ENCODE peak calls at places on chromosomes 16 and 17, in seven cellular contexts. Z is Jurkat, Clone E6-1; O is stimulated activated CD4-positive, alpha-beta T cell treated with anti-CD3 and anti-CD28 coated beads, TNF-alpha, amount 100 ng/mL, for 1 hour; R is DMS153; W is KG1; T is SK-N-DZ; G is activated CD8-positive, alpha-beta T cell treated with anti-CD3 and anti-CD28 coated beads, Interleukin-2, amount 10 ng/mL, durations not matched to agents 7 days and 5 days. P is an unnamed sample.

GRCh38 chr17:66662496-66662895 is 172.4 kb upstream of the CACNG5 start:
- DNase-seq in T (no peak), O (no peak), R (no peak), G (no peak), W (no peak), Z (no peak), P (no peak)

GRCh38 chr17:75764711-75765421 is at the start of gene GALK1:
- DNase-seq in Z (no peak), R (peak; percentile 39), G (peak; percentile 80), T (peak; percentile 72), O (peak; percentile 59), W (no peak), P (peak; percentile 86)

GRCh38 chr17:44002141-44002848 is 2.1 kb upstream of the NAGS start:
- DNase-seq in Z (no peak), O (no peak), G (no peak), T (no peak), W (no peak), R (no peak), P (no peak)

GRCh38 chr16:57240872-57241271 is 4.2 kb upstream of the ARL2BP start:
- DNase-seq in Z (no peak), W (no peak), R (no peak), G (no peak), T (no peak), O (no peak), P (no peak)

GRCh38 chr17:1709971-1710806 is at the start of gene TLCD2:
- DNase-seq in T (no peak), Z (no peak), G (no peak), O (no peak), W (no peak), R (no peak), P (peak; percentile 89)

GRCh38 chr17:65231662-65232335 is 94.6 kb downstream of the RGS9 start:
- DNase-seq in T (peak; percentile 72), R (peak; percentile 42), Z (peak; percentile 55), G (peak; percentile 76), O (no peak), W (peak; percentile 54), P (peak; percentile 37)

GRCh38 chr16:26697826-26698225 is 368.9 kb upstream of the C16orf82 start:
- DNase-seq in Z (no peak), R (no peak), T (no peak), W (no peak), O (no peak), G (no peak), P (no peak)

GRCh38 chr17:40218740-40219072 is 398 bp upstream of the WIPF2 start:
- DNase-seq in O (peak; percentile 36), R (peak; percentile 65), Z (peak; percentile 32), W (no peak), G (peak; percentile 87), T (peak; percentile 86), P (peak; percentile 72)

GRCh38 chr17:1107777-1108559 is 71.8 kb downstream of the ABR start:
- DNase-seq in Z (no peak), W (no peak), G (peak; percentile 35), T (no peak), O (no peak), R (no peak), P (peak; percentile 48)

GRCh38 chr17:60392845-60393702 is 1.1 kb upstream of the USP32 start:
- DNase-seq in T (no peak), G (peak; percentile 44), Z (peak; percentile 48), O (peak; percentile 4), R (peak; percentile 52), W (no peak), P (peak; percentile 28)

GRCh38 chr17:73528679-73529078 is 115.6 kb downstream of the SDK2 start:
- DNase-seq in W (no peak), T (no peak), G (no peak), O (no peak), Z (no peak), R (no peak), P (no peak)

GRCh38 chr16:67260426-67261063 is 11.8 kb downstream of the SLC9A5 start:
- DNase-seq in O (no peak), Z (no peak), T (peak; percentile 72), R (peak; percentile 11), W (peak; percentile 27), G (peak; percentile 51), P (no peak)

GRCh38 chr17:79019631-79020584 is 4.1 kb upstream of the C1QTNF1 start:
- DNase-seq in T (peak; percentile 56), G (peak; percentile 72), R (peak; percentile 78), O (peak; percentile 21), W (peak; percentile 17), Z (peak; percentile 67), P (peak; percentile 86)

GRCh38 chr16:30113031-30113710 is at the start of gene GDPD3:
- DNase-seq in Z (no peak), T (no peak), O (no peak), W (no peak), G (no peak), R (no peak), P (no peak)

GRCh38 chr17:4566785-4567184 is 6.4 kb upstream of the GGT6 start:
- DNase-seq in W (no peak), T (peak; percentile 77), O (no peak), G (peak; percentile 64), Z (peak; percentile 54), R (no peak), P (no peak)

GRCh38 chr17:50479522-50480141 is 972 bp downstream of the RSAD1 start:
- DNase-seq in G (peak; percentile 78), Z (peak; percentile 80), T (peak; percentile 90), O (peak; percentile 45), R (peak; percentile 40), W (peak; percentile 58), P (peak; percentile 85)

GRCh38 chr17:49727353-49727752 is 19.6 kb upstream of the SLC35B1 start:
- DNase-seq in O (no peak), W (no peak), R (no peak), T (no peak), Z (no peak), G (no peak), P (no peak)

GRCh38 chr17:9052921-9053320 is 31.6 kb downstream of the NTN1 start:
- DNase-seq in T (no peak), R (no peak), G (no peak), O (no peak), Z (no peak), W (no peak), P (no peak)

GRCh38 chr17:28901866-28902818 is 737 bp downstream of the DHRS13 start:
- DNase-seq in T (peak; percentile 70), O (peak; percentile 43), Z (peak; percentile 41), R (no peak), W (no peak), G (peak; percentile 68), P (peak; percentile 58)

GRCh38 chr16:49876716-49877129 is 20.8 kb upstream of the ZNF423 start:
- DNase-seq in G (peak; percentile 41), O (no peak), R (no peak), T (peak; percentile 40), Z (no peak), W (no peak), P (peak; percentile 83)

P was measured in left cardiac atrium.